ENCODE peak calls at places on chromosomes 11 and 22, in four cellular contexts. H is upper lobe of left lung, Q is mammary epithelial cell, O is neural progenitor cell. G is an unnamed sample. For H3K36me3, the result is how much of the 10 kb centered on the place peaks cover.

GRCh38 chr11:77813256-77813655 is 7.3 kb downstream of the RSF1 start:
- DNase-seq in H (no peak), Q (no peak), O (no peak), G (no peak)

GRCh38 chr11:121473064-121473777 is 20.5 kb upstream of the SORL1-AS1 start:
- DNase-seq in H (no peak), Q (peak), O (no peak), G (no peak)

GRCh38 chr11:128359515-128359914 is 227.8 kb downstream of the ETS1 start:
- DNase-seq in H (no peak), Q (no peak), O (no peak), G (no peak)

GRCh38 chr11:19441752-19442553 is 201.2 kb upstream of the E2F8 start:
- DNase-seq in H (no peak), Q (peak), O (no peak), G (peak)

GRCh38 chr22:44583076-44583760 is 85.2 kb upstream of the RTL6 start:
- DNase-seq in H (no peak), Q (peak), O (no peak), G (no peak)

GRCh38 chr11:85769758-85770157 is 41.2 kb downstream of the SYTL2 start:
- DNase-seq in H (peak), Q (no peak), O (no peak), G (no peak)

GRCh38 chr11:7004482-7004881 is 15.7 kb downstream of the ZNF214 start:
- DNase-seq in H (no peak), Q (peak), O (no peak), G (no peak)

GRCh38 chr11:15602042-15602441 is 487.3 kb downstream of the INSC start:
- DNase-seq in H (no peak), Q (no peak), O (no peak), G (no peak)

GRCh38 chr11:59171508-59172322 is at the start of gene DTX4:
- DNase-seq in H (peak), Q (peak), O (peak), G (peak)

GRCh38 chr11:43515090-43515489 is 156.4 kb downstream of the TTC17 start:
- DNase-seq in H (no peak), Q (no peak), O (peak), G (no peak)

DNA sequence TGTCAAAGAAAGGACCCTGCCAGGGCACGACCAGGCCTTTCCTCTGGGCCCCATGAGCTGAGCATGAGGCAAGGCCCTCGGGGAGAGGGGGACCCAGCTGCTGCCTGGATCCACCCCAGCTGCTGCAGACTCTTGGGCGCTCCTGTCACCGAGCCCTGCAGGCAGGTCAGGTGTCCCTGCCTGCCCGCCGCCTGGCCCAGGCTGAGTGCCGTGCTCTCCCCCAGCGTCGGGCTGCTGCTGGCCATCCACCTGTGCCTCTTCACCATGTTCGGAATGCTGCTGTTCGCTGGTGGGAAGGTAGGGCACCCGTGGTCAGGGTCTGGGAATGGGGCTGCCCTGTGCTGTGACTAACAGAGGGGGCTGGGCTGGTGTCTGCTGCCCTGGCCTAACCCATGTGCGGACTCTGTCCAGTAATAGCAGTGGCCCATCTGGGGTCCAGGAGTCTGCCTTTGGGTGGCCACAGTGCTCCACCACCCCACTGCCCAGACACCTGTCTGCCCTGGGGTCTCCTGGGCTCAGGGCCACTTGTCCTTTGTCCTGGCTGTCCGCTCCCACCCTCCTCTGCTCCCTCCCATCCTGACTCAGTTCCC is 15.0 kb downstream of the TPCN2 start:
- DNase-seq in H (peak), Q (no peak), O (no peak), G (no peak)
- H3K36me3 ChIP-seq in H (under half), Q (under half), O (under half), G (under half)

DNA sequence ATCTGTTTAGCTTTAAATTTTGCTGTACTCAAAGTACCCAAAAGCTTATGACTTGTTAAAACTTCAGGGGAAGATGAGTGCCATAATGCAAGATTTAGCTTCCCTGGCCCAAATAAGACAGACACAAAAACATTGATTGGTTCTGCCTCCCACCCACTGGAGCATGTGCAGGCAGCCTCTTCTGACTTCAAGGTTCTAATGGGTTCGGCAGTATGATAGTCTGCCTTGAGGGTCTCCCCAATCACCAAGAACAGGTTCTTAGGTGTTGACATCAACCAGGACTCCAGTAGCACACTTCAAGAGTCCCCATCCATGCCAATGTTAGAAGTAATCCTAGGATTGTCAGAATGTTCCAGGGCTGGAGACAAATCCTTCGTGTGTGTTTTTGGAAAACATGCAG is 12.5 kb downstream of the EIF4G2 start:
- DNase-seq in H (no peak), Q (no peak), O (no peak), G (no peak)
- H3K36me3 ChIP-seq in H (half or more), Q (under half), O (half or more), G (under half)

DNA sequence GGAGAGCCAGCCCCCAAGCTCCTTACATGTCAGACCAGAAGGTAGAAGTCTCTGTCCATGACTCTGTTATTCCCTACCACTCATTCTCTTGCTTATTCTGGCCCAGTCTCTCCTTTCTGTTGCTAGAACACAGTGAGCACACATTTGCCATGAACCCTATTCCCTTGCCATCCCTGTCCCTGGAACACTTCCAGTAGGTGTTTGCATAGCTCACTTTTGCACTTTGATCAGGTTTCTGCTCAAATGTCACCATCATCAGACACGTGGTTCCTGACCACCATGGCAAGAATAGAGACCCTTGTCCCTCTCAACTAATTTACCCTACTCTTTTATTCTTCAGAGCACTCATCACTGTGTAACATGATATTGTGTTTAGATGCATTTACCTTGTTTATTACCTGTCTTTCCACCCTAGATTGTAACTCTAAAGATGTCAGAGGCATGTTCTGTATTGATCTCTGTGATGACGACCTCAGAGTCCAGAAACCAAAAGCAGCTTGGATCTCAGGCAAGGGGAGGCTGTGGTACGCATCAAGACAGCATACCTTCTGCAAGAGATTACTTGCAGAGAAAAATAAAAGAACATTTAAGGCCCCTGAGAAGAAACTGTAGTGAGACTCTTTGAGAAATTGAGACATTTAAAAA is 606.4 kb downstream of the OPCML start:
- DNase-seq in H (no peak), Q (no peak), O (no peak), G (no peak)
- H3K36me3 ChIP-seq in H (under half), Q (under half), O (under half), G (under half)

GRCh38 chr11:5922749-5923426 is 19.2 kb upstream of the OR56A3 start:
- DNase-seq in H (no peak), Q (peak), O (no peak), G (no peak)

GRCh38 chr11:5928811-5929210 is 13.2 kb upstream of the OR56A3 start:
- DNase-seq in H (no peak), Q (no peak), O (no peak), G (no peak)

GRCh38 chr11:5923789-5924188 is 18.3 kb upstream of the OR56A3 start:
- DNase-seq in H (no peak), Q (peak), O (no peak), G (no peak)

GRCh38 chr11:5928269-5928668 is 13.8 kb upstream of the OR56A3 start:
- DNase-seq in H (no peak), Q (no peak), O (no peak), G (no peak)

DNA sequence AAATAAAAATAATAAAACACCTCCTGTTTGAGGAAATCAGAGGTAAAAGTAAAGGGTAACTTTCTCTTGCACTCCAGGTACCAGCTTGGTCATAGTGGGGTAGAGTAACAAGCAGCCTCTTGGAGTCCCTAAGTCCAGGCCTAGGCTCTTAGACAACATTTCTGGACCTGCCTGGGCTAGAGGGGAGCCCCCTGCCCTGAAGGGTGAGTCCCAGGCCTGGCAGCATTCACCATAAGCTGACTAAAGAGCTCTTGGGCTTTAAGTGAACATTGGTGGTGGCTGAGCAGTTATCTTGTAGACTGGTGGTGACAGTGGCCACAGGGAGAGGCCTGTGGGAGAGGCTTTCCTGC is 18.6 kb upstream of the OR56A3 start:
- DNase-seq in H (no peak), Q (no peak), O (no peak), G (no peak)
- H3K36me3 ChIP-seq in H (under half), Q (under half), O (under half), G (under half)

G was measured in GM06990.